ENCODE peak calls at places on chromosome 2, in four cellular contexts. K is heart left ventricle, R is PC-3, N is left lung. V is an unnamed sample. For H3K4me1, the result is how much of the 10 kb centered on the place peaks cover.

GRCh38 chr2:223586261-223586660 is 15.9 kb downstream of the SCG2 start:
- DNase-seq in K (no peak), R (no peak), N (no peak), V (no peak)

GRCh38 chr2:221068123-221068522 is 504.0 kb downstream of the EPHA4 start:
- DNase-seq in K (no peak), R (peak), N (no peak), V (no peak)

GRCh38 chr2:127572841-127573240 is 37.4 kb downstream of the MYO7B start:
- DNase-seq in K (no peak), R (no peak), N (no peak), V (no peak)

GRCh38 chr2:64295326-64296149 is 151.3 kb upstream of the PELI1 start:
- DNase-seq in K (no peak), R (no peak), N (no peak), V (no peak)

GRCh38 chr2:7620255-7620654 is 703.0 kb downstream of the RNF144A start:
- DNase-seq in K (no peak), R (peak), N (no peak), V (no peak)

GRCh38 chr2:101699939-101700442 is 2.5 kb downstream of the MAP4K4 start:
- DNase-seq in K (no peak), R (peak), N (no peak), V (no peak)

GRCh38 chr2:98815795-98816194 is 84.9 kb upstream of the MGAT4A start:
- DNase-seq in K (no peak), R (no peak), N (no peak), V (no peak)

GRCh38 chr2:8289111-8289510 is 392.7 kb upstream of the ID2 start:
- DNase-seq in K (no peak), R (no peak), N (no peak), V (no peak)

GRCh38 chr2:191869781-191870180 is 22.9 kb upstream of the CAVIN2 start:
- DNase-seq in K (no peak), R (peak), N (no peak), V (no peak)

GRCh38 chr2:136112317-136112891 is 5.5 kb downstream of the CXCR4 start:
- DNase-seq in K (no peak), R (no peak), N (no peak), V (no peak)
- H3K4me3 ChIP-seq in K (no peak), R (no peak), N (no peak), V (no peak)

DNA sequence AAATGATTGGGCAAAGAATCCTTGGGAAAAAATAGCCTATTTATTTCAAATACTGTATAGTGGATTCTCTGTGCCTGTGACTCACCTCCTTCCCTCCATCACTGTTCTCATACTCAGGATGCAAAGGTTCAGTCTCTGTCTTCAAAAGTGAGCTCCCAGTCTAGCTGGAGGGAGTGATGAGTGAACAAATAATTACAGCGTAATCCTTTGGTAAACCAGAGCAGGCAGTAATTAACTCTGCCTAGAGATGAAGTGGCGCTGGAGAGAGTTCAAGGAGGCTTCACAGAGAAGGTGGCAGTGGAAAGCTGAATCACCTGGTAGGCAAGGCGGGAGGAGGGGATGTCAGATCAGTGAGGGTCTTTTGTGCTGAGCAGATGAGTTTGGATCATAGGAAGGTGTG is 6.5 kb downstream of the DGUOK start:
- DNase-seq in K (no peak), R (no peak), N (no peak), V (no peak)
- H3K4me1 ChIP-seq in K (under half), R (under half), N (under half), V (under half)

GRCh38 chr2:213220967-213221603 is 63.2 kb upstream of the SPAG16 start:
- DNase-seq in K (no peak), R (no peak), N (no peak), V (peak)
- H3K4me3 ChIP-seq in K (no peak), R (no peak), N (no peak), V (no peak)

GRCh38 chr2:45612741-45613140 is 1.7 kb upstream of the SRBD1 start:
- DNase-seq in K (no peak), R (peak), N (no peak), V (no peak)

GRCh38 chr2:45616663-45617411 is 5.8 kb upstream of the SRBD1 start:
- DNase-seq in K (no peak), R (peak), N (no peak), V (no peak)

GRCh38 chr2:45614330-45614729 is 3.3 kb upstream of the SRBD1 start:
- DNase-seq in K (no peak), R (no peak), N (no peak), V (no peak)

GRCh38 chr2:45612265-45612664 is 1.2 kb upstream of the SRBD1 start:
- DNase-seq in K (no peak), R (peak), N (no peak), V (peak)

DNA sequence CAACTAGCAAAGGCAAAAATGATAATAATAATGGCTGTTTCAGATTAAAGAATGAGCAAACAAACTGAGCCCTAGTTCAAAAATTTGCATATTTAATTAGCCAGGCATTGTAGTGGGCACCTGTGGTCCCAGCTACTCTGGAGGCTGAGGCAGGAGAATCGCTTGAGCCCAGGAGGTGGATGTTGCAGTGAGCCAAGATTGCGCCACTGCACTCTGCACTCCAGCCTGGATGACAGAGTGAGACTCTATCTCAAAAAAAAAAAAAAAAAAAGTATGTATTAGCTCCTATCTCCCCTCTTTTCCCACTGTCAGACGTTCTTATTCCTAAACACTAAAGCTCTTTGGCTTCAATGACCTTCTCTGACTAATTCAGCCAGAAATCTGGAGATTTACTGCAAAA is 3.8 kb upstream of the SRBD1 start:
- DNase-seq in K (no peak), R (no peak), N (no peak), V (no peak)
- H3K4me1 ChIP-seq in K (under half), R (under half), N (under half), V (under half)

V was measured in mesendoderm.